ENCODE peak calls at places on chromosome 13, in six cellular contexts. One of them, this sample, is unnamed. For H3K9me3, the result is how much of the 10 kb centered on the place peaks cover.

GRCh38 chr13:105336706-105337582 is 1198.5 kb downstream of the EFNB2 start:
- DNase-seq in colonic mucosa: no peak
- DNase-seq in body of pancreas: peak
- DNase-seq in uterus: no peak
- DNase-seq in heart left ventricle: no peak
- DNase-seq in right cardiac atrium: no peak
- DNase-seq in this sample: no peak

GRCh38 chr13:109779074-109779473 is 7.3 kb downstream of the IRS2 start:
- DNase-seq in colonic mucosa: no peak
- DNase-seq in body of pancreas: no peak
- DNase-seq in uterus: no peak
- DNase-seq in heart left ventricle: peak
- DNase-seq in right cardiac atrium: no peak
- DNase-seq in this sample: peak

GRCh38 chr13:20498659-20499058 is 27.0 kb downstream of the CRYL1 start:
- DNase-seq in colonic mucosa: no peak
- DNase-seq in body of pancreas: no peak
- DNase-seq in uterus: no peak
- DNase-seq in heart left ventricle: no peak
- DNase-seq in right cardiac atrium: no peak
- DNase-seq in this sample: no peak

GRCh38 chr13:79987323-79987722 is 353.6 kb downstream of the SPRY2 start:
- DNase-seq in colonic mucosa: no peak
- DNase-seq in body of pancreas: no peak
- DNase-seq in uterus: no peak
- DNase-seq in heart left ventricle: no peak
- DNase-seq in right cardiac atrium: no peak
- DNase-seq in this sample: no peak

GRCh38 chr13:108269601-108270328 is at the start of gene TNFSF13B:
- DNase-seq in colonic mucosa: peak
- DNase-seq in body of pancreas: peak
- DNase-seq in uterus: no peak
- DNase-seq in heart left ventricle: peak
- DNase-seq in right cardiac atrium: peak
- DNase-seq in this sample: peak

GRCh38 chr13:75889427-75889826 is 253.3 kb downstream of the LMO7 start:
- DNase-seq in colonic mucosa: no peak
- DNase-seq in body of pancreas: no peak
- DNase-seq in uterus: no peak
- DNase-seq in heart left ventricle: no peak
- DNase-seq in right cardiac atrium: no peak
- DNase-seq in this sample: no peak

GRCh38 chr13:28751210-28751935 is 32.6 kb upstream of the SLC46A3 start:
- DNase-seq in colonic mucosa: no peak
- DNase-seq in body of pancreas: no peak
- DNase-seq in uterus: no peak
- DNase-seq in heart left ventricle: no peak
- DNase-seq in right cardiac atrium: no peak
- DNase-seq in this sample: no peak

GRCh38 chr13:72652681-72653080 is 74.7 kb downstream of the MZT1 start:
- DNase-seq in colonic mucosa: no peak
- DNase-seq in body of pancreas: no peak
- DNase-seq in uterus: no peak
- DNase-seq in heart left ventricle: no peak
- DNase-seq in right cardiac atrium: no peak
- DNase-seq in this sample: no peak

GRCh38 chr13:91362908-91363307 is 15.4 kb downstream of the MIR17HG start:
- DNase-seq in colonic mucosa: no peak
- DNase-seq in body of pancreas: no peak
- DNase-seq in uterus: no peak
- DNase-seq in heart left ventricle: no peak
- DNase-seq in right cardiac atrium: no peak
- DNase-seq in this sample: no peak

GRCh38 chr13:98710521-98710920 is 42.0 kb downstream of the SLC15A1 start:
- DNase-seq in colonic mucosa: no peak
- DNase-seq in body of pancreas: no peak
- DNase-seq in uterus: no peak
- DNase-seq in heart left ventricle: no peak
- DNase-seq in right cardiac atrium: no peak
- DNase-seq in this sample: no peak

GRCh38 chr13:60431108-60431700 is 34.2 kb downstream of the TDRD3 start:
- DNase-seq in colonic mucosa: no peak
- DNase-seq in body of pancreas: no peak
- DNase-seq in uterus: no peak
- DNase-seq in heart left ventricle: no peak
- DNase-seq in right cardiac atrium: no peak
- DNase-seq in this sample: no peak

GRCh38 chr13:51298812-51299211 is 40.7 kb upstream of the SERPINE3 start:
- DNase-seq in colonic mucosa: no peak
- DNase-seq in body of pancreas: no peak
- DNase-seq in uterus: no peak
- DNase-seq in heart left ventricle: no peak
- DNase-seq in right cardiac atrium: no peak
- DNase-seq in this sample: no peak

GRCh38 chr13:30043631-30043925 is 193.2 kb upstream of the UBL3 start:
- DNase-seq in colonic mucosa: peak
- DNase-seq in body of pancreas: no peak
- DNase-seq in uterus: no peak
- DNase-seq in heart left ventricle: no peak
- DNase-seq in right cardiac atrium: no peak
- DNase-seq in this sample: no peak

GRCh38 chr13:103517066-103517767 is 451.0 kb upstream of the SLC10A2 start:
- DNase-seq in colonic mucosa: no peak
- DNase-seq in body of pancreas: no peak
- DNase-seq in uterus: no peak
- DNase-seq in heart left ventricle: no peak
- DNase-seq in right cardiac atrium: no peak
- DNase-seq in this sample: no peak

GRCh38 chr13:103514188-103514587 is 448.0 kb upstream of the SLC10A2 start:
- DNase-seq in colonic mucosa: no peak
- DNase-seq in body of pancreas: no peak
- DNase-seq in uterus: no peak
- DNase-seq in heart left ventricle: no peak
- DNase-seq in right cardiac atrium: no peak
- DNase-seq in this sample: no peak

GRCh38 chr13:103515410-103515809 is 449.2 kb upstream of the SLC10A2 start:
- DNase-seq in colonic mucosa: no peak
- DNase-seq in body of pancreas: no peak
- DNase-seq in uterus: no peak
- DNase-seq in heart left ventricle: no peak
- DNase-seq in right cardiac atrium: no peak
- DNase-seq in this sample: no peak

GRCh38 chr13:103517768-103518102 is 451.5 kb upstream of the SLC10A2 start:
- DNase-seq in colonic mucosa: no peak
- DNase-seq in body of pancreas: no peak
- DNase-seq in uterus: no peak
- DNase-seq in heart left ventricle: no peak
- DNase-seq in right cardiac atrium: no peak
- DNase-seq in this sample: no peak

DNA sequence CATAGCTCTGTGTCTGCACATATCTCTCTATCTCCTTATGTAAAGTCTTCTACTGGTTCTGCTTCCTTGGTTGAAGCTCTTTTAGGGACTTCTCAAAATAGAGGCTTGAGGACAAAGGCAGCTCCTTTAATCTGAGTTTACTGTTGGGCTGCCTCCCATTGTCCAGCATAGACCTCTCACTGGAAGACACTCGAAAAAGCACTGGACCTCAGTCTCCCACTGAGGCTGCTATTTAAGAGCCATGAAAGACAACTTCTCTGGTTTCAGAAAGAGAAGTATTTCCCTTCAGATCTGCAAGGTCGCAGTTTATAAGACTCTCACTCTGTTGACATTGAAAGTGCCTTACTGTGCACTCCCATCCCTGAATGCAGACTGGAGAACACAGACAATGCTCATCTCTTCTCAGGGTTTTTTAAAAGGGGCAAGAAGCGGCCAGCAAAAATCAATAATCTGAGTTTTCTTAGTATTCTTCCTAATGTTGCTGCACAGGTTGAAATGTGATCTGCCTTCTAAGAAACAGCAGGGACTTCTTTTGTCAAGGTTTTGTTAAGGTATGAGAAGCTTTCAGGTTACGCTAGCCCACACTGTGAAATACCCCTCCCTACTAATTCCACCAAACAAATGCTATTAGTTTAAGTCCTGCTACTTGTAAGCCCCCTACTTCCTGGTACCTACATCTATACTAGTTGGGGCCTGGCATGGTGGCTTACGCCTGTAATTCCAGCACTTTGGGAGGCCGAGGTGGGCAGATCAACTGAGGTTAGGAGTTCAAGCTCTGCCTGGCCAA is 450.0 kb upstream of the SLC10A2 start:
- DNase-seq in colonic mucosa: no peak
- DNase-seq in body of pancreas: no peak
- DNase-seq in uterus: no peak
- DNase-seq in heart left ventricle: no peak
- DNase-seq in right cardiac atrium: no peak
- DNase-seq in this sample: no peak
- H3K9me3 ChIP-seq in colonic mucosa: under half
- H3K9me3 ChIP-seq in body of pancreas: under half
- H3K9me3 ChIP-seq in uterus: under half
- H3K9me3 ChIP-seq in heart left ventricle: under half
- H3K9me3 ChIP-seq in right cardiac atrium: under half
- H3K9me3 ChIP-seq in this sample: under half

GRCh38 chr13:100069278-100069677 is 19.6 kb upstream of the PCCA start:
- DNase-seq in colonic mucosa: no peak
- DNase-seq in body of pancreas: no peak
- DNase-seq in uterus: no peak
- DNase-seq in heart left ventricle: no peak
- DNase-seq in right cardiac atrium: no peak
- DNase-seq in this sample: no peak
- H3K9me3 ChIP-seq in colonic mucosa: under half
- H3K9me3 ChIP-seq in body of pancreas: under half
- H3K9me3 ChIP-seq in uterus: under half
- H3K9me3 ChIP-seq in heart left ventricle: under half
- H3K9me3 ChIP-seq in right cardiac atrium: under half
- H3K9me3 ChIP-seq in this sample: under half

GRCh38 chr13:58488251-58488650 is 856.7 kb downstream of the PCDH17 start:
- DNase-seq in colonic mucosa: no peak
- DNase-seq in body of pancreas: no peak
- DNase-seq in uterus: no peak
- DNase-seq in heart left ventricle: no peak
- DNase-seq in right cardiac atrium: no peak
- DNase-seq in this sample: no peak
- H3K9me3 ChIP-seq in colonic mucosa: under half
- H3K9me3 ChIP-seq in body of pancreas: under half
- H3K9me3 ChIP-seq in uterus: under half
- H3K9me3 ChIP-seq in heart left ventricle: under half
- H3K9me3 ChIP-seq in right cardiac atrium: under half
- H3K9me3 ChIP-seq in this sample: under half

GRCh38 chr13:23339225-23339624 is 94.3 kb downstream of the SACS start:
- DNase-seq in colonic mucosa: no peak
- DNase-seq in body of pancreas: no peak
- DNase-seq in uterus: no peak
- DNase-seq in heart left ventricle: no peak
- DNase-seq in right cardiac atrium: no peak
- DNase-seq in this sample: no peak
- H3K9me3 ChIP-seq in colonic mucosa: under half
- H3K9me3 ChIP-seq in body of pancreas: under half
- H3K9me3 ChIP-seq in uterus: under half
- H3K9me3 ChIP-seq in heart left ventricle: under half
- H3K9me3 ChIP-seq in right cardiac atrium: under half
- H3K9me3 ChIP-seq in this sample: under half

GRCh38 chr13:102667911-102668310 is 26.9 kb downstream of the METTL21C start:
- DNase-seq in colonic mucosa: no peak
- DNase-seq in body of pancreas: no peak
- DNase-seq in uterus: no peak
- DNase-seq in heart left ventricle: no peak
- DNase-seq in right cardiac atrium: no peak
- DNase-seq in this sample: no peak
- H3K9me3 ChIP-seq in colonic mucosa: under half
- H3K9me3 ChIP-seq in body of pancreas: under half
- H3K9me3 ChIP-seq in uterus: under half
- H3K9me3 ChIP-seq in heart left ventricle: under half
- H3K9me3 ChIP-seq in right cardiac atrium: under half
- H3K9me3 ChIP-seq in this sample: under half

GRCh38 chr13:18965347-18965855 is 216.2 kb downstream of the TUBA3C start:
- DNase-seq in colonic mucosa: no peak
- DNase-seq in body of pancreas: no peak
- DNase-seq in uterus: no peak
- DNase-seq in heart left ventricle: no peak
- DNase-seq in right cardiac atrium: no peak
- DNase-seq in this sample: no peak
- H3K9me3 ChIP-seq in colonic mucosa: under half
- H3K9me3 ChIP-seq in body of pancreas: under half
- H3K9me3 ChIP-seq in uterus: under half
- H3K9me3 ChIP-seq in heart left ventricle: under half
- H3K9me3 ChIP-seq in right cardiac atrium: under half
- H3K9me3 ChIP-seq in this sample: under half